ENCODE peak calls at places on chromosomes 16 and 17, in six cellular contexts. H is RWPE1, O is heart left ventricle, E is H9, Q is right lobe of liver, L is osteoblast. K is an unnamed sample.

GRCh38 chr16:19380316-19380715 is 37.4 kb upstream of the TMC5 start:
- DNase-seq in H (no peak), O (no peak), E (no peak), Q (no peak), L (no peak), K (no peak)

GRCh38 chr17:42720996-42721583 is 23.8 kb downstream of the EZH1 start:
- DNase-seq in H (peak; percentile 53), O (no peak), E (no peak), Q (no peak), L (peak; percentile 88), K (peak; percentile 58)

GRCh38 chr16:87308826-87309225 is 8.4 kb downstream of the C16orf95 start:
- DNase-seq in H (no peak), O (no peak), E (no peak), Q (no peak), L (no peak), K (no peak)

GRCh38 chr17:76074390-76075363 is at the start of gene GALR2:
- DNase-seq in H (no peak), O (no peak), E (peak; percentile 72), Q (no peak), L (peak; percentile 85), K (no peak)

GRCh38 chr17:29592850-29593545 is at the start of gene ANKRD13B:
- DNase-seq in H (no peak), O (peak; percentile 69), E (no peak), Q (peak; percentile 57), L (peak; percentile 93), K (no peak)

GRCh38 chr16:84862804-84863484 is 43.2 kb downstream of the CRISPLD2 start:
- DNase-seq in H (no peak), O (no peak), E (no peak), Q (no peak), L (peak; percentile 14), K (no peak)

GRCh38 chr16:58511933-58512815 is 3.1 kb upstream of the SETD6 start:
- DNase-seq in H (peak; percentile 40), O (peak; percentile 70), E (peak; percentile 91), Q (peak; percentile 79), L (peak; percentile 93), K (peak; percentile 87)

GRCh38 chr17:77332034-77332971 is 191.5 kb downstream of the SEC14L1 start:
- DNase-seq in H (no peak), O (peak; percentile 15), E (no peak), Q (peak; percentile 42), L (peak; percentile 1), K (peak; percentile 9)

GRCh38 chr17:40495140-40495539 is 6.3 kb downstream of the TNS4 start:
- DNase-seq in H (no peak), O (no peak), E (no peak), Q (no peak), L (no peak), K (no peak)

GRCh38 chr17:64781394-64781793 is 119.3 kb upstream of the SMURF2 start:
- DNase-seq in H (peak; percentile 19), O (peak; percentile 77), E (peak; percentile 74), Q (peak; percentile 63), L (peak; percentile 94), K (no peak)

GRCh38 chr17:41870627-41871026 is 5.4 kb upstream of the KLHL11 start:
- DNase-seq in H (no peak), O (no peak), E (no peak), Q (no peak), L (no peak), K (no peak)

GRCh38 chr16:73149329-73149728 is 101.4 kb upstream of the ZFHX3 start:
- DNase-seq in H (no peak), O (no peak), E (no peak), Q (peak; percentile 67), L (no peak), K (peak; percentile 23)

GRCh38 chr16:85301171-85301690 is 189.0 kb upstream of the CIBAR2 start:
- DNase-seq in H (no peak), O (no peak), E (no peak), Q (no peak), L (no peak), K (peak; percentile 79)

GRCh38 chr17:14297161-14297851 is 3.6 kb upstream of the HS3ST3B1 start:
- DNase-seq in H (no peak), O (no peak), E (peak; percentile 77), Q (peak; percentile 75), L (peak; percentile 96), K (no peak)

GRCh38 chr16:1215574-1216295 is 9.3 kb downstream of the TPSG1 start:
- DNase-seq in H (no peak), O (no peak), E (no peak), Q (no peak), L (no peak), K (no peak)

GRCh38 chr16:2966043-2966802 is 2.1 kb downstream of the KREMEN2 start:
- DNase-seq in H (no peak), O (peak; percentile 16), E (peak; percentile 32), Q (no peak), L (peak; percentile 87), K (no peak)

GRCh38 chr17:17075037-17075755 is 32.9 kb downstream of the MPRIP start:
- DNase-seq in H (peak; percentile 55), O (peak; percentile 61), E (no peak), Q (peak; percentile 48), L (peak; percentile 74), K (peak; percentile 23)

GRCh38 chr16:21646721-21647561 is 5.5 kb downstream of the IGSF6 start:
- DNase-seq in H (no peak), O (no peak), E (no peak), Q (no peak), L (no peak), K (peak; percentile 20)

GRCh38 chr16:62977876-62978275 is 941.6 kb upstream of the CDH8 start:
- DNase-seq in H (peak; percentile 60), O (no peak), E (no peak), Q (no peak), L (no peak), K (no peak)

GRCh38 chr17:55735784-55736405 is 13.2 kb upstream of the TMEM100 start:
- DNase-seq in H (no peak), O (peak; percentile 29), E (no peak), Q (peak; percentile 56), L (peak; percentile 53), K (peak; percentile 20)

GRCh38 chr16:24493859-24494258 is 45.5 kb upstream of the RBBP6 start:
- DNase-seq in H (peak; percentile 84), O (no peak), E (no peak), Q (no peak), L (no peak), K (no peak)

GRCh38 chr17:45230787-45231480 is 9.2 kb downstream of the FMNL1 start:
- DNase-seq in H (no peak), O (peak; percentile 60), E (peak; percentile 39), Q (no peak), L (peak; percentile 95), K (no peak)

GRCh38 chr16:7456221-7456620 is 123.6 kb downstream of the RBFOX1 start:
- DNase-seq in H (no peak), O (no peak), E (no peak), Q (no peak), L (no peak), K (no peak)

GRCh38 chr16:9302102-9302501 is 210.7 kb downstream of the HAPSTR1 start:
- DNase-seq in H (no peak), O (no peak), E (no peak), Q (peak; percentile 53), L (no peak), K (peak; percentile 65)

GRCh38 chr16:12120331-12120981 is 143.9 kb downstream of the SNX29 start:
- DNase-seq in H (no peak), O (peak; percentile 63), E (no peak), Q (no peak), L (peak; percentile 97), K (no peak)

GRCh38 chr16:20611975-20612471 is 35.9 kb upstream of the ACSM2B start:
- DNase-seq in H (no peak), O (peak; percentile 50), E (no peak), Q (peak; percentile 90), L (no peak), K (peak; percentile 95)

GRCh38 chr17:35786941-35787432 is 8.5 kb downstream of the MMP28 start:
- DNase-seq in H (no peak), O (no peak), E (peak; percentile 21), Q (peak; percentile 13), L (peak; percentile 64), K (no peak)

GRCh38 chr17:35791681-35792350 is 3.6 kb downstream of the MMP28 start:
- DNase-seq in H (no peak), O (no peak), E (no peak), Q (peak; percentile 14), L (no peak), K (no peak)

GRCh38 chr17:35789044-35789443 is 6.4 kb downstream of the MMP28 start:
- DNase-seq in H (no peak), O (no peak), E (no peak), Q (no peak), L (peak; percentile 36), K (no peak)

GRCh38 chr17:35790826-35791225 is 4.6 kb downstream of the MMP28 start:
- DNase-seq in H (no peak), O (no peak), E (no peak), Q (no peak), L (no peak), K (no peak)

GRCh38 chr17:35788504-35788998 is 6.9 kb downstream of the MMP28 start:
- DNase-seq in H (peak; percentile 89), O (no peak), E (no peak), Q (peak; percentile 7), L (peak; percentile 97), K (no peak)
- H3K27ac ChIP-seq in H (peak overlapping the region; percentile 82), O (no peak overlapping the region), E (no peak overlapping the region), Q (no peak overlapping the region), L (peak overlapping the region; percentile 89), K (no peak overlapping the region)

GRCh38 chr16:70703041-70703834 is 17.4 kb upstream of the MTSS2 start:
- DNase-seq in H (no peak), O (no peak), E (peak; percentile 68), Q (no peak), L (peak; percentile 99), K (peak; percentile 56)
- TF ChIP-seq CTCF in H (no peak), O (peak; percentile 32), E (peak; percentile 37), Q (peak; percentile 7), L (peak; percentile 50), K (no peak)

DNA sequence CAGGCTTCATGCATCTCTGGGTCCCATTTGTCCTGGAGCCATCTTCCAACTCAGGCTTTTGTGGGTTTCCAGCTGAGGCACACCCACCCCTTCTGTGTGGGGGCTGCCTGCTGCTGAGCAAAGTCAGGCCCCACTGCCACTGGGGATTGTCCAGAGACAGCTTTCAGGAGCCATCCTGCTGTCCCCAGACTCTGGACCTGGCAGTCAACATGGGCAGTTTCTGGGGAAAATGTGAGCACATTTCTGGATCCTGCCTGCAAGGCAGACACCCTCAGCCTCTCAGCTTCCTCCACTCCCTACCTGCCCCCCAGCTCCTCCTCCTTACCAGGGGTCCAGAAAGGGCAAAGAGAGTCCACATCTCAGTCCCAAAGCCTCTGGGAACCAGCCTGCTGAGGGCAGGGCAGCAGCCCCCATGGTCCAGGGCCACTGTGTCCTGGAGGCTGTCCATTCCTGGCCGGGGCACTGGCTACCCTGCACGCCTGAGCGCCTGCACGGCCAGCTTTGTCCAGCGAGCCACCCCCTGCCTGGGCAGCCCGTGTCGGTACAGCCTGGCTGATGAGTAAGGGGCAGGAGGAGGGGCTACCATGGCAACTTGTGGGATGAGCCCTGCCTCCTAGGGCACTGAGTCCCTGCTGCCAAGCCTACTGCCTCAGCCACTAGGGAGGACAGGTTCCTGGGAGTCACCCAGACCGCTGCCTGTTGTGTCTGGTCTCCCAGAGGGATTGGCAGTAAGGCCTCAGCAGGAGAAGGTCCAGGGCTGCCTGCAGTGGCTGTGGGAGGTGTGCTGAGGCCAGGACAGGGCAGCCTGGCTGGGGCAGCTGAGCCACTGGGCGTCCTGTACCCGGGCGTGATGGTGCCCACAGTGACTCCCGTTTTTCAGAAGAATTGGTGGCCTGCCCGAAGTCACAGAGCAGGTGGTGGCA is at the start of gene SLC47A2:
- DNase-seq in H (no peak), O (no peak), E (no peak), Q (no peak), L (peak; percentile 88), K (no peak)
- H3K27ac ChIP-seq in H (peak within 1 kb of the TSS; percentile 98), O (peak within 1 kb of the TSS; percentile 22), E (no peak within 1 kb of the TSS), Q (no peak within 1 kb of the TSS), L (no peak within 1 kb of the TSS), K (no peak within 1 kb of the TSS)

GRCh38 chr16:80319181-80319580 is 221.6 kb upstream of the DYNLRB2 start:
- DNase-seq in H (no peak), O (no peak), E (no peak), Q (no peak), L (no peak), K (no peak)
- TF ChIP-seq CTCF in H (no peak), O (no peak), E (no peak), Q (no peak), L (peak; percentile 17), K (no peak)

K was measured in body of pancreas.